ENCODE peak calls at places on chromosomes 7 and 10, in five cellular contexts. One of them, this sample, is unnamed.

GRCh38 chr7:151382079-151382885 is 27.6 kb downstream of the WDR86 start:
- DNase-seq in body of pancreas: no peak
- DNase-seq in naive thymus-derived CD4-positive, alpha-beta T cell: peak; percentile 57
- DNase-seq in left ventricle myocardium inferior: peak; percentile 14
- DNase-seq in GM12878: no peak
- DNase-seq in this sample: peak; percentile 58

GRCh38 chr7:103547451-103548284 is 101.7 kb upstream of the SLC26A5 start:
- DNase-seq in body of pancreas: no peak
- DNase-seq in naive thymus-derived CD4-positive, alpha-beta T cell: no peak
- DNase-seq in GM12878: no peak
- DNase-seq in left ventricle myocardium inferior: no peak
- DNase-seq in this sample: no peak

GRCh38 chr7:104240400-104240799 is 32.6 kb upstream of the ORC5 start:
- DNase-seq in GM12878: no peak
- DNase-seq in body of pancreas: no peak
- DNase-seq in left ventricle myocardium inferior: no peak
- DNase-seq in naive thymus-derived CD4-positive, alpha-beta T cell: no peak
- DNase-seq in this sample: no peak

GRCh38 chr10:43606323-43607198 is at the start of gene ZNF485:
- DNase-seq in body of pancreas: peak; percentile 65
- DNase-seq in left ventricle myocardium inferior: peak; percentile 77
- DNase-seq in GM12878: no peak
- DNase-seq in naive thymus-derived CD4-positive, alpha-beta T cell: peak; percentile 45
- DNase-seq in this sample: peak; percentile 61

GRCh38 chr10:6151087-6151977 is 51.4 kb upstream of the PFKFB3 start:
- DNase-seq in left ventricle myocardium inferior: peak; percentile 60
- DNase-seq in GM12878: peak; percentile 51
- DNase-seq in body of pancreas: peak; percentile 75
- DNase-seq in naive thymus-derived CD4-positive, alpha-beta T cell: peak; percentile 26
- DNase-seq in this sample: peak; percentile 55

GRCh38 chr7:100516135-100516812 is 22.7 kb upstream of the AGFG2 start:
- DNase-seq in body of pancreas: peak; percentile 45
- DNase-seq in left ventricle myocardium inferior: peak; percentile 38
- DNase-seq in naive thymus-derived CD4-positive, alpha-beta T cell: peak; percentile 34
- DNase-seq in GM12878: peak; percentile 66
- DNase-seq in this sample: peak; percentile 82

GRCh38 chr10:103542764-103543616 is 49.5 kb downstream of the NEURL1 start:
- DNase-seq in body of pancreas: peak; percentile 54
- DNase-seq in left ventricle myocardium inferior: no peak
- DNase-seq in GM12878: peak; percentile 13
- DNase-seq in naive thymus-derived CD4-positive, alpha-beta T cell: no peak
- DNase-seq in this sample: no peak

GRCh38 chr7:46651561-46652088 is 730.6 kb upstream of the IGFBP3 start:
- DNase-seq in body of pancreas: no peak
- DNase-seq in left ventricle myocardium inferior: no peak
- DNase-seq in GM12878: peak; percentile 26
- DNase-seq in naive thymus-derived CD4-positive, alpha-beta T cell: no peak
- DNase-seq in this sample: no peak

GRCh38 chr7:117085769-117086463 is 132.6 kb downstream of the ST7 start:
- DNase-seq in GM12878: no peak
- DNase-seq in naive thymus-derived CD4-positive, alpha-beta T cell: no peak
- DNase-seq in left ventricle myocardium inferior: no peak
- DNase-seq in body of pancreas: no peak
- DNase-seq in this sample: no peak

GRCh38 chr7:144546795-144547194 is 143.3 kb upstream of the NOBOX start:
- DNase-seq in body of pancreas: no peak
- DNase-seq in GM12878: no peak
- DNase-seq in left ventricle myocardium inferior: no peak
- DNase-seq in naive thymus-derived CD4-positive, alpha-beta T cell: no peak
- DNase-seq in this sample: no peak

GRCh38 chr10:13775786-13776780 is 189.3 kb downstream of the PRPF18 start:
- DNase-seq in naive thymus-derived CD4-positive, alpha-beta T cell: no peak
- DNase-seq in body of pancreas: no peak
- DNase-seq in GM12878: no peak
- DNase-seq in left ventricle myocardium inferior: no peak
- DNase-seq in this sample: no peak

GRCh38 chr7:155513543-155514285 is 32.6 kb downstream of the CNPY1 start:
- DNase-seq in body of pancreas: no peak
- DNase-seq in naive thymus-derived CD4-positive, alpha-beta T cell: no peak
- DNase-seq in GM12878: no peak
- DNase-seq in left ventricle myocardium inferior: no peak
- DNase-seq in this sample: no peak

GRCh38 chr7:136857573-136857972 is 10.9 kb upstream of the CHRM2 start:
- DNase-seq in naive thymus-derived CD4-positive, alpha-beta T cell: no peak
- DNase-seq in GM12878: no peak
- DNase-seq in body of pancreas: no peak
- DNase-seq in left ventricle myocardium inferior: no peak
- DNase-seq in this sample: no peak

GRCh38 chr10:102710604-102711003 is 3.6 kb downstream of the ARL3 start:
- DNase-seq in left ventricle myocardium inferior: no peak
- DNase-seq in naive thymus-derived CD4-positive, alpha-beta T cell: no peak
- DNase-seq in body of pancreas: no peak
- DNase-seq in GM12878: no peak
- DNase-seq in this sample: no peak

GRCh38 chr10:69801434-69802315 is at the start of gene COL13A1:
- DNase-seq in naive thymus-derived CD4-positive, alpha-beta T cell: no peak
- DNase-seq in GM12878: no peak
- DNase-seq in left ventricle myocardium inferior: peak; percentile 38
- DNase-seq in body of pancreas: peak; percentile 31
- DNase-seq in this sample: no peak

GRCh38 chr10:89478739-89479116 is 56.7 kb downstream of the SLC16A12 start:
- DNase-seq in GM12878: no peak
- DNase-seq in naive thymus-derived CD4-positive, alpha-beta T cell: no peak
- DNase-seq in body of pancreas: no peak
- DNase-seq in left ventricle myocardium inferior: no peak
- DNase-seq in this sample: no peak

GRCh38 chr10:103761075-103761920 is 94.1 kb downstream of the SH3PXD2A start:
- DNase-seq in GM12878: no peak
- DNase-seq in naive thymus-derived CD4-positive, alpha-beta T cell: no peak
- DNase-seq in left ventricle myocardium inferior: no peak
- DNase-seq in body of pancreas: no peak
- DNase-seq in this sample: no peak

GRCh38 chr10:7218974-7219373 is 191.9 kb downstream of the SFMBT2 start:
- DNase-seq in naive thymus-derived CD4-positive, alpha-beta T cell: no peak
- DNase-seq in GM12878: no peak
- DNase-seq in left ventricle myocardium inferior: no peak
- DNase-seq in body of pancreas: no peak
- DNase-seq in this sample: no peak

GRCh38 chr7:132298782-132299181 is 277.5 kb downstream of the PLXNA4 start:
- DNase-seq in body of pancreas: no peak
- DNase-seq in left ventricle myocardium inferior: no peak
- DNase-seq in naive thymus-derived CD4-positive, alpha-beta T cell: no peak
- DNase-seq in GM12878: no peak
- DNase-seq in this sample: no peak

GRCh38 chr10:58701398-58702135 is 188.9 kb downstream of the BICC1 start:
- DNase-seq in body of pancreas: peak; percentile 40
- DNase-seq in left ventricle myocardium inferior: no peak
- DNase-seq in GM12878: no peak
- DNase-seq in naive thymus-derived CD4-positive, alpha-beta T cell: no peak
- DNase-seq in this sample: no peak

GRCh38 chr7:157502701-157503111 is 165.9 kb downstream of the DNAJB6 start:
- DNase-seq in GM12878: no peak
- DNase-seq in naive thymus-derived CD4-positive, alpha-beta T cell: peak; percentile 87
- DNase-seq in left ventricle myocardium inferior: no peak
- DNase-seq in body of pancreas: peak; percentile 6
- DNase-seq in this sample: peak; percentile 84

GRCh38 chr7:121302214-121302745 is 26.5 kb upstream of the WNT16 start:
- DNase-seq in left ventricle myocardium inferior: no peak
- DNase-seq in body of pancreas: no peak
- DNase-seq in GM12878: no peak
- DNase-seq in naive thymus-derived CD4-positive, alpha-beta T cell: no peak
- DNase-seq in this sample: no peak

GRCh38 chr10:119284679-119285096 is 77.3 kb downstream of the GRK5 start:
- DNase-seq in body of pancreas: no peak
- DNase-seq in naive thymus-derived CD4-positive, alpha-beta T cell: no peak
- DNase-seq in GM12878: no peak
- DNase-seq in left ventricle myocardium inferior: peak; percentile 70
- DNase-seq in this sample: no peak

GRCh38 chr10:93921338-93921737 is 27.6 kb downstream of the SLC35G1 start:
- DNase-seq in GM12878: no peak
- DNase-seq in body of pancreas: peak; percentile 13
- DNase-seq in naive thymus-derived CD4-positive, alpha-beta T cell: no peak
- DNase-seq in left ventricle myocardium inferior: no peak
- DNase-seq in this sample: peak; percentile 3

GRCh38 chr10:43420369-43421200 is 11.6 kb upstream of the HNRNPF start:
- DNase-seq in naive thymus-derived CD4-positive, alpha-beta T cell: peak; percentile 86
- DNase-seq in body of pancreas: peak; percentile 88
- DNase-seq in left ventricle myocardium inferior: peak; percentile 90
- DNase-seq in GM12878: no peak
- DNase-seq in this sample: peak; percentile 78

GRCh38 chr10:16777473-16778370 is 39.5 kb downstream of the RSU1 start:
- DNase-seq in naive thymus-derived CD4-positive, alpha-beta T cell: peak; percentile 26
- DNase-seq in body of pancreas: peak; percentile 15
- DNase-seq in left ventricle myocardium inferior: no peak
- DNase-seq in GM12878: no peak
- DNase-seq in this sample: no peak

GRCh38 chr7:84274029-84274638 is 79.5 kb upstream of the SEMA3A start:
- DNase-seq in GM12878: no peak
- DNase-seq in body of pancreas: no peak
- DNase-seq in left ventricle myocardium inferior: no peak
- DNase-seq in naive thymus-derived CD4-positive, alpha-beta T cell: no peak
- DNase-seq in this sample: no peak

DNA sequence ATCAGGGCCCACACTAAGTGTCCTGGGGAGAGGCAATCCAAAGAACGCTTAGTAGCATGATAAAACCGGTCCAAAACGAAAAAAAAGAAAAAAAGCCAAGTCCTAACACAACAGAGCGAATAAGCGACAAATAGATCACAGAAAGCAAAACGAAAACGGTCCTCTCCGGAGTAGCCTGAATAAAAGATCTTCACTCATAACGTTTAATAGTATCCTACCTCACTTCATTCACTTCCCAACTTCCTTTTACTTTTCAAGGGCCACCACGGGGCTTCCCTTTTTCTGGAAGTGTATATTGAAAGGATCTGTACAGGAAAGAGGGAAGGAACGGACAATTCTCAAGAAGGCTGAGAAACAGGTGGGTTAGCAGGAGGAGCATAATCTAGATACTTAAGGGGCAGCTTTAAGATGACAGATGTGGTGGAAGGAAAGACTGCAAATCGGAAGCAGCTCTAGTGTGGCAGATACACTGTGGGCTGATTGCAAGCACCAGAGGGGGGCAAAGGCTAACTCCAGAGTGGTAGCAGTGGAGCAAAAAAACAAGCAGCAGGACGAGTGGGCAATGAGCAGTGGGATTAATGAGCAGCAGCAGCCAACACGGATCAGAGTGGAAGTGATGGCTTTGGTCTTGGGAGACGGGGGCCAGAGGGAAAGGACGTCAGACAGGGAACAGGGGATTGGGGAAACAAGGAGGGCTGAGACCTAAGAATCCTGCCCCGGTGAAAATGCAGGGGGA is 881 bp downstream of the CNOT4 start:
- DNase-seq in body of pancreas: peak; percentile 20
- DNase-seq in naive thymus-derived CD4-positive, alpha-beta T cell: peak; percentile 31
- DNase-seq in left ventricle myocardium inferior: no peak
- DNase-seq in GM12878: peak; percentile 13
- DNase-seq in this sample: peak; percentile 30
- H3K27ac ChIP-seq in body of pancreas: peak overlapping the region; percentile 94
- H3K27ac ChIP-seq in naive thymus-derived CD4-positive, alpha-beta T cell: peak overlapping the region; percentile 97
- H3K27ac ChIP-seq in left ventricle myocardium inferior: peak overlapping the region; percentile 95
- H3K27ac ChIP-seq in GM12878: peak overlapping the region; percentile 97
- H3K27ac ChIP-seq in this sample: peak overlapping the region; percentile 89

GRCh38 chr10:61476529-61476928 is 23.3 kb upstream of the TMEM26 start:
- DNase-seq in left ventricle myocardium inferior: no peak
- DNase-seq in GM12878: no peak
- DNase-seq in body of pancreas: no peak
- DNase-seq in naive thymus-derived CD4-positive, alpha-beta T cell: no peak
- DNase-seq in this sample: no peak
- H3K27ac ChIP-seq in left ventricle myocardium inferior: no peak overlapping the region
- H3K27ac ChIP-seq in GM12878: no peak overlapping the region
- H3K27ac ChIP-seq in body of pancreas: no peak overlapping the region
- H3K27ac ChIP-seq in naive thymus-derived CD4-positive, alpha-beta T cell: no peak overlapping the region
- H3K27ac ChIP-seq in this sample: no peak overlapping the region

DNA sequence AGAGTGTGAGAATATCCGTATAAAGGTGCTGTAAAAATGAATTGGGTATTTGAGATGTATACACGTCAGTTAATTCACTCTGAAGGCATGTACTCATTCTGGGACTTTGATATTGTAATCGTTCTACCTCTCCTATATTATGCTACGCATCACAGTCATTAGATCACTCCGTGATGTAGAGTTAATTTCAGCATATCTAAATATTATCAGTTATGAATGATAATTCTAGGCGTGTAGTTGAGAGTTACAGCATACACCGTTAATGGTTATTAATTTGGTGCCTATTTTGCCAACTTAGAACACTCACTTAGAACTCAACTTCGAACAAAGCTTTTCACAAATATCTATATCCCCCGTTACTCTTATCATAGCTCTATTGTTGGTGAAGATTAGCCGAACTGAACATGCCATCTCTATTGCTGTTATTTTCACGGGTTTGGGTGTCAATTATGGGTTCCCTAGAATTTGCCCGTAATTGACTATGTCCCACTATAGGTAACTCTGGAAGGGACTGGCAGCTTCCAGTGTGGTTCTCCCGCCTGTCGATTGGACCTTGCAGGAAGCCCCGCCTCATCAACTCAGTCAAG is 380 bp upstream of the MCU start:
- DNase-seq in naive thymus-derived CD4-positive, alpha-beta T cell: no peak
- DNase-seq in GM12878: peak; percentile 73
- DNase-seq in body of pancreas: no peak
- DNase-seq in left ventricle myocardium inferior: no peak
- DNase-seq in this sample: no peak
- H3K27ac ChIP-seq in naive thymus-derived CD4-positive, alpha-beta T cell: peak overlapping the region; percentile 68
- H3K27ac ChIP-seq in GM12878: no peak overlapping the region
- H3K27ac ChIP-seq in body of pancreas: peak overlapping the region; percentile 92
- H3K27ac ChIP-seq in left ventricle myocardium inferior: peak overlapping the region; percentile 97
- H3K27ac ChIP-seq in this sample: peak overlapping the region; percentile 14

GRCh38 chr7:158695726-158696452 is 8.7 kb downstream of the NCAPG2 start:
- DNase-seq in GM12878: peak; percentile 28
- DNase-seq in body of pancreas: peak; percentile 86
- DNase-seq in naive thymus-derived CD4-positive, alpha-beta T cell: peak; percentile 53
- DNase-seq in left ventricle myocardium inferior: peak; percentile 38
- DNase-seq in this sample: peak; percentile 61
- H3K27ac ChIP-seq in GM12878: no peak overlapping the region
- H3K27ac ChIP-seq in body of pancreas: peak overlapping the region; percentile 26
- H3K27ac ChIP-seq in naive thymus-derived CD4-positive, alpha-beta T cell: no peak overlapping the region
- H3K27ac ChIP-seq in left ventricle myocardium inferior: peak overlapping the region; percentile 65
- H3K27ac ChIP-seq in this sample: no peak overlapping the region